ENCODE peak calls at places on chromosomes 2 and 18, in four cellular contexts. H is H54; B is epithelial cell of esophagus; P is activated CD4-positive, alpha-beta T cell treated with anti-CD3 and anti-CD28 coated beads, Interleukin-2, amount 50 U/mL, for 24 hours. J is an unnamed sample.

GRCh38 chr2:73243884-73244570 is 9.9 kb downstream of the CCT7 start:
- DNase-seq in H (no peak), B (peak; percentile 90), P (no peak), J (no peak)

GRCh38 chr2:24721470-24721869 is 71.7 kb downstream of the PTRHD1 start:
- DNase-seq in H (no peak), B (peak; percentile 61), P (no peak), J (no peak)

GRCh38 chr2:198913394-198914152 is 544.2 kb downstream of the SATB2 start:
- DNase-seq in H (no peak), B (peak; percentile 69), P (no peak), J (peak; percentile 96)

GRCh38 chr2:134290363-134290762 is 36.5 kb downstream of the MGAT5 start:
- DNase-seq in H (no peak), B (no peak), P (no peak), J (peak; percentile 82)

GRCh38 chr18:34848695-34849094 is 138.6 kb downstream of the DTNA start:
- DNase-seq in H (no peak), B (peak; percentile 28), P (no peak), J (no peak)

GRCh38 chr2:72999729-73000725 is 71.5 kb downstream of the SFXN5 start:
- DNase-seq in H (peak; percentile 65), B (peak; percentile 46), P (no peak), J (no peak)

GRCh38 chr2:866887-867286 is 83.8 kb upstream of the SNTG2 start:
- DNase-seq in H (no peak), B (no peak), P (no peak), J (no peak)

GRCh38 chr2:212970132-212970531 is 181.3 kb downstream of the IKZF2 start:
- DNase-seq in H (no peak), B (peak; percentile 69), P (no peak), J (no peak)

GRCh38 chr18:13465126-13465446 is 246.5 kb downstream of the LDLRAD4 start:
- DNase-seq in H (no peak), B (no peak), P (no peak), J (no peak)

GRCh38 chr2:160278101-160278888 is 78.2 kb upstream of the ITGB6 start:
- DNase-seq in H (no peak), B (no peak), P (no peak), J (no peak)

GRCh38 chr2:112869258-112869842 is 32.8 kb upstream of the IL1B start:
- DNase-seq in H (no peak), B (peak; percentile 98), P (no peak), J (peak; percentile 56)

GRCh38 chr2:238509151-238509820 is 82.6 kb downstream of the ASB1 start:
- DNase-seq in H (no peak), B (peak; percentile 5), P (no peak), J (no peak)

GRCh38 chr18:60892855-60893254 is 440.4 kb upstream of the CDH20 start:
- DNase-seq in H (no peak), B (peak; percentile 97), P (no peak), J (peak; percentile 7)

GRCh38 chr2:8872821-8873432 is 35.5 kb upstream of the KIDINS220 start:
- DNase-seq in H (no peak), B (peak; percentile 68), P (no peak), J (peak; percentile 48)

GRCh38 chr2:170396799-170397459 is 219.0 kb downstream of the MYO3B start:
- DNase-seq in H (no peak), B (peak; percentile 14), P (no peak), J (peak; percentile 50)

GRCh38 chr18:9659499-9660387 is 45.4 kb upstream of the PPP4R1 start:
- DNase-seq in H (no peak), B (no peak), P (no peak), J (no peak)

GRCh38 chr2:25749676-25750075 is 76.3 kb upstream of the DTNB start:
- DNase-seq in H (no peak), B (no peak), P (no peak), J (peak; percentile 7)

J was measured in MV-4-11.